ENCODE peak calls at places on chromosome 14, in four cellular contexts. One of them, this sample, is unnamed.

GRCh38 chr14:69246331-69246730 is 13.6 kb upstream of the GALNT16 start:
- DNase-seq in fibroblast of mammary gland: no peak
- DNase-seq in lower lobe of right lung: no peak
- DNase-seq in CD4-positive, alpha-beta T cell: no peak
- DNase-seq in this sample: no peak

GRCh38 chr14:55062517-55063351 is 11.3 kb downstream of the MAPK1IP1L start:
- DNase-seq in fibroblast of mammary gland: no peak
- DNase-seq in CD4-positive, alpha-beta T cell: no peak
- DNase-seq in lower lobe of right lung: no peak
- DNase-seq in this sample: no peak

GRCh38 chr14:54672688-54673087 is 105.8 kb downstream of the SAMD4A start:
- DNase-seq in CD4-positive, alpha-beta T cell: no peak
- DNase-seq in fibroblast of mammary gland: peak
- DNase-seq in lower lobe of right lung: no peak
- DNase-seq in this sample: no peak

GRCh38 chr14:72075649-72076334 is 143.6 kb downstream of the RGS6 start:
- DNase-seq in CD4-positive, alpha-beta T cell: no peak
- DNase-seq in lower lobe of right lung: no peak
- DNase-seq in fibroblast of mammary gland: no peak
- DNase-seq in this sample: no peak

GRCh38 chr14:104328607-104329006 is 190.2 kb downstream of the KIF26A start:
- DNase-seq in CD4-positive, alpha-beta T cell: no peak
- DNase-seq in fibroblast of mammary gland: no peak
- DNase-seq in lower lobe of right lung: no peak
- DNase-seq in this sample: no peak

GRCh38 chr14:90726656-90727055 is 89.6 kb downstream of the TTC7B start:
- DNase-seq in fibroblast of mammary gland: peak
- DNase-seq in lower lobe of right lung: peak
- DNase-seq in CD4-positive, alpha-beta T cell: no peak
- DNase-seq in this sample: no peak

GRCh38 chr14:36947362-36947761 is 225.0 kb downstream of the SLC25A21 start:
- DNase-seq in CD4-positive, alpha-beta T cell: no peak
- DNase-seq in fibroblast of mammary gland: no peak
- DNase-seq in lower lobe of right lung: no peak
- DNase-seq in this sample: no peak

GRCh38 chr14:104845834-104846441 is 19.1 kb upstream of the CEP170B start:
- DNase-seq in CD4-positive, alpha-beta T cell: no peak
- DNase-seq in lower lobe of right lung: no peak
- DNase-seq in fibroblast of mammary gland: no peak
- DNase-seq in this sample: no peak

GRCh38 chr14:102196436-102197230 is 56.9 kb downstream of the WDR20 start:
- DNase-seq in lower lobe of right lung: no peak
- DNase-seq in fibroblast of mammary gland: no peak
- DNase-seq in CD4-positive, alpha-beta T cell: no peak
- DNase-seq in this sample: no peak

GRCh38 chr14:61533513-61534255 is 161.6 kb upstream of the HIF1A start:
- DNase-seq in lower lobe of right lung: no peak
- DNase-seq in fibroblast of mammary gland: no peak
- DNase-seq in CD4-positive, alpha-beta T cell: no peak
- DNase-seq in this sample: no peak

GRCh38 chr14:28879571-28879970 is 113.0 kb downstream of the FOXG1 start:
- DNase-seq in CD4-positive, alpha-beta T cell: no peak
- DNase-seq in fibroblast of mammary gland: no peak
- DNase-seq in lower lobe of right lung: no peak
- DNase-seq in this sample: no peak

GRCh38 chr14:102046337-102047278 is 40.2 kb downstream of the HSP90AA1 start:
- DNase-seq in fibroblast of mammary gland: peak
- DNase-seq in lower lobe of right lung: peak
- DNase-seq in CD4-positive, alpha-beta T cell: no peak
- DNase-seq in this sample: no peak

GRCh38 chr14:95481391-95482022 is 34.9 kb downstream of the SYNE3 start:
- DNase-seq in fibroblast of mammary gland: no peak
- DNase-seq in lower lobe of right lung: no peak
- DNase-seq in CD4-positive, alpha-beta T cell: no peak
- DNase-seq in this sample: no peak

GRCh38 chr14:77125275-77126073 is 16.1 kb downstream of the ZDHHC22 start:
- DNase-seq in lower lobe of right lung: no peak
- DNase-seq in CD4-positive, alpha-beta T cell: no peak
- DNase-seq in fibroblast of mammary gland: no peak
- DNase-seq in this sample: no peak

GRCh38 chr14:71321556-71322315 is 414.5 kb downstream of the PCNX1 start:
- DNase-seq in CD4-positive, alpha-beta T cell: no peak
- DNase-seq in fibroblast of mammary gland: peak
- DNase-seq in lower lobe of right lung: no peak
- DNase-seq in this sample: no peak

GRCh38 chr14:54047645-54048308 is 91.2 kb upstream of the BMP4 start:
- DNase-seq in fibroblast of mammary gland: no peak
- DNase-seq in lower lobe of right lung: no peak
- DNase-seq in CD4-positive, alpha-beta T cell: no peak
- DNase-seq in this sample: no peak

GRCh38 chr14:104220225-104221070 is 82.1 kb downstream of the KIF26A start:
- DNase-seq in lower lobe of right lung: peak
- DNase-seq in CD4-positive, alpha-beta T cell: no peak
- DNase-seq in fibroblast of mammary gland: no peak
- DNase-seq in this sample: no peak

GRCh38 chr14:92798811-92799210 is 4.7 kb downstream of the GOLGA5 start:
- DNase-seq in fibroblast of mammary gland: no peak
- DNase-seq in lower lobe of right lung: no peak
- DNase-seq in CD4-positive, alpha-beta T cell: no peak
- DNase-seq in this sample: no peak

GRCh38 chr14:70000601-70001000 is 121.4 kb downstream of the SMOC1 start:
- DNase-seq in CD4-positive, alpha-beta T cell: no peak
- DNase-seq in lower lobe of right lung: no peak
- DNase-seq in fibroblast of mammary gland: peak
- DNase-seq in this sample: no peak

GRCh38 chr14:70828188-70828587 is 18.9 kb upstream of the MAP3K9 start:
- DNase-seq in CD4-positive, alpha-beta T cell: no peak
- DNase-seq in lower lobe of right lung: no peak
- DNase-seq in fibroblast of mammary gland: no peak
- DNase-seq in this sample: no peak

GRCh38 chr14:50357753-50358380 is 38.8 kb downstream of the CDKL1 start:
- DNase-seq in CD4-positive, alpha-beta T cell: no peak
- DNase-seq in lower lobe of right lung: no peak
- DNase-seq in fibroblast of mammary gland: no peak
- DNase-seq in this sample: no peak

GRCh38 chr14:103260629-103261124 is 73.4 kb upstream of the EIF5 start:
- DNase-seq in lower lobe of right lung: peak
- DNase-seq in CD4-positive, alpha-beta T cell: no peak
- DNase-seq in fibroblast of mammary gland: peak
- DNase-seq in this sample: no peak

GRCh38 chr14:24179294-24179960 is 7.5 kb downstream of the REC8 start:
- DNase-seq in lower lobe of right lung: no peak
- DNase-seq in fibroblast of mammary gland: no peak
- DNase-seq in CD4-positive, alpha-beta T cell: no peak
- DNase-seq in this sample: no peak

GRCh38 chr14:24215495-24216344 is at the start of gene MDP1:
- DNase-seq in fibroblast of mammary gland: peak
- DNase-seq in CD4-positive, alpha-beta T cell: peak
- DNase-seq in lower lobe of right lung: peak
- DNase-seq in this sample: peak

GRCh38 chr14:22220427-22220826 is 368.6 kb downstream of the DAD1 start:
- DNase-seq in fibroblast of mammary gland: no peak
- DNase-seq in CD4-positive, alpha-beta T cell: no peak
- DNase-seq in lower lobe of right lung: no peak
- DNase-seq in this sample: no peak

GRCh38 chr14:96905065-96905464 is 107.9 kb downstream of the VRK1 start:
- DNase-seq in CD4-positive, alpha-beta T cell: no peak
- DNase-seq in lower lobe of right lung: no peak
- DNase-seq in fibroblast of mammary gland: no peak
- DNase-seq in this sample: no peak

GRCh38 chr14:56501909-56502530 is 77.6 kb upstream of the TMEM260 start:
- DNase-seq in CD4-positive, alpha-beta T cell: no peak
- DNase-seq in fibroblast of mammary gland: no peak
- DNase-seq in lower lobe of right lung: no peak
- DNase-seq in this sample: no peak
- TF ChIP-seq CTCF in CD4-positive, alpha-beta T cell: no peak
- TF ChIP-seq CTCF in fibroblast of mammary gland: no peak
- TF ChIP-seq CTCF in lower lobe of right lung: no peak
- TF ChIP-seq CTCF in this sample: no peak

DNA sequence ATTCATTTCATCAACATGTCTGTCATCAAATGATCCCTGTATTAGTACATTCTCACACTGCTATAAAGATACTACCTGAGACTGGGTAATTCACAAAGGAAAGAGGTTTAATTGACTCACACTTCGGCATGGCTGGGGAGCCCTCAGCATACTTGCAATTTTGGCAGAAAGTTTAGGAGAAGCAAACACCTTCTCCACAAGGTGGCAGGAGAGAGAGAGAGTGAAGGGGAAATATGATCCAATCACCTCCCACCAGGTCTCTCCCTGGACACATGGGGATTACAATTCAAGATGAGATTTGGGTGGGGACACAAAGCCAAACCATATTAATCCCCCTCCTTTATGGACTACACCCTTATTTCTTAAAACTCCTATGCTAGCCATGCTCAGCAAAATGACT is 932.2 kb downstream of the FLRT2 start:
- DNase-seq in CD4-positive, alpha-beta T cell: no peak
- DNase-seq in lower lobe of right lung: no peak
- DNase-seq in fibroblast of mammary gland: peak
- DNase-seq in this sample: no peak
- TF ChIP-seq CTCF in CD4-positive, alpha-beta T cell: no peak
- TF ChIP-seq CTCF in lower lobe of right lung: no peak
- TF ChIP-seq CTCF in fibroblast of mammary gland: peak
- TF ChIP-seq CTCF in this sample: no peak

GRCh38 chr14:34098045-34098984 is 147.4 kb upstream of the EGLN3 start:
- DNase-seq in CD4-positive, alpha-beta T cell: no peak
- DNase-seq in fibroblast of mammary gland: peak
- DNase-seq in lower lobe of right lung: no peak
- DNase-seq in this sample: no peak

GRCh38 chr14:34099630-34100029 is 148.8 kb upstream of the EGLN3 start:
- DNase-seq in lower lobe of right lung: no peak
- DNase-seq in fibroblast of mammary gland: no peak
- DNase-seq in CD4-positive, alpha-beta T cell: no peak
- DNase-seq in this sample: no peak

GRCh38 chr14:34094384-34094783 is 143.5 kb upstream of the EGLN3 start:
- DNase-seq in CD4-positive, alpha-beta T cell: no peak
- DNase-seq in lower lobe of right lung: no peak
- DNase-seq in fibroblast of mammary gland: no peak
- DNase-seq in this sample: no peak

GRCh38 chr14:34103176-34103575 is 152.3 kb upstream of the EGLN3 start:
- DNase-seq in fibroblast of mammary gland: no peak
- DNase-seq in lower lobe of right lung: no peak
- DNase-seq in CD4-positive, alpha-beta T cell: no peak
- DNase-seq in this sample: no peak

GRCh38 chr14:34098985-34099349 is 148.1 kb upstream of the EGLN3 start:
- DNase-seq in fibroblast of mammary gland: no peak
- DNase-seq in CD4-positive, alpha-beta T cell: no peak
- DNase-seq in lower lobe of right lung: no peak
- DNase-seq in this sample: no peak
- TF ChIP-seq CTCF in fibroblast of mammary gland: no peak
- TF ChIP-seq CTCF in CD4-positive, alpha-beta T cell: no peak
- TF ChIP-seq CTCF in lower lobe of right lung: no peak
- TF ChIP-seq CTCF in this sample: peak

DNA sequence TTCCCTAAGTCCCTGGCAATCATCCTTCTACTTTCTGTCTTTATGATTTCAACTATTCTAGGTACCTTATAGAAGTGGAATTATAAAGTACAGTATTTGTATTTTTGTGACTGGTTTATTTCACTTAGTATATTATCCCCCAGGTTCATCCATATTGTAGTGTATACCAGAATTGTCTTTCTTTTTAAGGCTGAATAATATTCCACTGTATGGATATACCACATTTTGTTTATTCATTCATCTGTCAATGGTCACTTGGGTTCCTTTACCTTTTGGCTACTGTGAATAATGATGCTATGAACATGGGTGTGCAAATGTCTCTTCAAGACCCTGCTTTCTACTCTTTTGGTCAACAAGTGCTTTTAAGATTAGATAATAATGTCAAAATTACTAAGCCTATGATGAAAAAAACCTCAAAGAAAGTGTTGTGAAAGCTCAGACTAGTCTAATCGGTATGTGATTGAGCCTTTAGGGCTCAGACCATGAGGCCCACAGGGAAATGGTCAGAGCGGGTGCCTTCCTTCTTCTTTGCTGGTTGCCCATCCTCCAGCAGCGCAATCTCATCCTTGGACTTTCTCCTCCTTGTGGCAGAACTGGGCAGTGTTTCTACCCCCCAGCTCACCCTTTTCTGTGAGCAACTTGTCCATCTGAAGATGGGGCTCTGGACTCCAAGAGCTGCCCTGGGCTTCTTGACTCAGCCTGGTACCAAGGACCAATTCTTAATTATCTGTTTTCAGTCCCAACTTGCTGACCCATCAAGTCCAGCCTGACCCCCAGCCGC is 105.4 kb downstream of the TTC8 start:
- DNase-seq in fibroblast of mammary gland: no peak
- DNase-seq in CD4-positive, alpha-beta T cell: no peak
- DNase-seq in lower lobe of right lung: no peak
- DNase-seq in this sample: no peak
- TF ChIP-seq CTCF in fibroblast of mammary gland: peak
- TF ChIP-seq CTCF in CD4-positive, alpha-beta T cell: no peak
- TF ChIP-seq CTCF in lower lobe of right lung: no peak
- TF ChIP-seq CTCF in this sample: peak

GRCh38 chr14:32230695-32231280 is 27.7 kb upstream of the RNU6-8 start:
- DNase-seq in lower lobe of right lung: no peak
- DNase-seq in fibroblast of mammary gland: peak
- DNase-seq in CD4-positive, alpha-beta T cell: no peak
- DNase-seq in this sample: no peak

GRCh38 chr14:32225378-32225920 is 22.4 kb upstream of the RNU6-8 start:
- DNase-seq in CD4-positive, alpha-beta T cell: no peak
- DNase-seq in lower lobe of right lung: no peak
- DNase-seq in fibroblast of mammary gland: no peak
- DNase-seq in this sample: no peak

GRCh38 chr14:32226051-32226450 is 23.0 kb upstream of the RNU6-8 start:
- DNase-seq in CD4-positive, alpha-beta T cell: no peak
- DNase-seq in fibroblast of mammary gland: no peak
- DNase-seq in lower lobe of right lung: no peak
- DNase-seq in this sample: no peak

GRCh38 chr14:32230181-32230580 is 27.1 kb upstream of the RNU6-8 start:
- DNase-seq in lower lobe of right lung: no peak
- DNase-seq in CD4-positive, alpha-beta T cell: no peak
- DNase-seq in fibroblast of mammary gland: peak
- DNase-seq in this sample: no peak

GRCh38 chr14:32224731-32225377 is 21.8 kb upstream of the RNU6-8 start:
- DNase-seq in fibroblast of mammary gland: peak
- DNase-seq in CD4-positive, alpha-beta T cell: no peak
- DNase-seq in lower lobe of right lung: peak
- DNase-seq in this sample: no peak
- TF ChIP-seq CTCF in fibroblast of mammary gland: peak
- TF ChIP-seq CTCF in CD4-positive, alpha-beta T cell: no peak
- TF ChIP-seq CTCF in lower lobe of right lung: peak
- TF ChIP-seq CTCF in this sample: no peak

This sample was measured in CD14-positive monocyte.